ENCODE peak calls at places on chromosomes 5 and 9, in six cellular contexts. One of them, this sample, is unnamed.

GRCh38 chr5:149170292-149170691 is 29.0 kb downstream of the ABLIM3 start:
- DNase-seq in A549: no peak
- DNase-seq in fibroblast of lung: peak; percentile 64
- DNase-seq in lung: no peak
- DNase-seq in stomach: no peak
- DNase-seq in CD4-positive, alpha-beta T cell: no peak
- DNase-seq in this sample: no peak

GRCh38 chr5:68456756-68457217 is 241.2 kb downstream of the PIK3R1 start:
- DNase-seq in A549: peak; percentile 17
- DNase-seq in fibroblast of lung: peak; percentile 50
- DNase-seq in lung: peak; percentile 41
- DNase-seq in stomach: peak; percentile 78
- DNase-seq in CD4-positive, alpha-beta T cell: no peak
- DNase-seq in this sample: no peak

GRCh38 chr5:4101189-4101588 is 505.6 kb downstream of the IRX1 start:
- DNase-seq in A549: no peak
- DNase-seq in fibroblast of lung: no peak
- DNase-seq in lung: no peak
- DNase-seq in stomach: no peak
- DNase-seq in CD4-positive, alpha-beta T cell: no peak
- DNase-seq in this sample: no peak

GRCh38 chr5:518721-519120 is 5.5 kb downstream of the SLC9A3 start:
- DNase-seq in A549: no peak
- DNase-seq in fibroblast of lung: no peak
- DNase-seq in lung: no peak
- DNase-seq in stomach: no peak
- DNase-seq in CD4-positive, alpha-beta T cell: no peak
- DNase-seq in this sample: no peak

GRCh38 chr9:136996361-136997281 is at the start of gene CLIC3:
- DNase-seq in A549: peak; percentile 54
- DNase-seq in fibroblast of lung: no peak
- DNase-seq in lung: peak; percentile 72
- DNase-seq in stomach: peak; percentile 73
- DNase-seq in CD4-positive, alpha-beta T cell: peak; percentile 48
- DNase-seq in this sample: no peak

GRCh38 chr9:72476617-72477375 is 44.6 kb upstream of the TMC1 start:
- DNase-seq in A549: peak; percentile 64
- DNase-seq in fibroblast of lung: peak; percentile 44
- DNase-seq in lung: no peak
- DNase-seq in stomach: peak; percentile 34
- DNase-seq in CD4-positive, alpha-beta T cell: peak; percentile 22
- DNase-seq in this sample: no peak

GRCh38 chr5:21263361-21263760 is 1275.4 kb upstream of the CDH18 start:
- DNase-seq in A549: no peak
- DNase-seq in fibroblast of lung: peak; percentile 89
- DNase-seq in lung: no peak
- DNase-seq in stomach: no peak
- DNase-seq in CD4-positive, alpha-beta T cell: no peak
- DNase-seq in this sample: no peak

GRCh38 chr9:95852059-95853032 is 23.1 kb upstream of the ERCC6L2 start:
- DNase-seq in A549: peak; percentile 10
- DNase-seq in fibroblast of lung: peak; percentile 46
- DNase-seq in lung: no peak
- DNase-seq in stomach: no peak
- DNase-seq in CD4-positive, alpha-beta T cell: no peak
- DNase-seq in this sample: no peak

GRCh38 chr9:5437254-5438216 is at the start of gene PLGRKT:
- DNase-seq in A549: peak; percentile 82
- DNase-seq in fibroblast of lung: peak; percentile 91
- DNase-seq in lung: peak; percentile 95
- DNase-seq in stomach: peak; percentile 96
- DNase-seq in CD4-positive, alpha-beta T cell: peak; percentile 83
- DNase-seq in this sample: peak; percentile 97

GRCh38 chr5:14082973-14083372 is 60.2 kb upstream of the TRIO start:
- DNase-seq in A549: no peak
- DNase-seq in fibroblast of lung: no peak
- DNase-seq in lung: no peak
- DNase-seq in stomach: no peak
- DNase-seq in CD4-positive, alpha-beta T cell: no peak
- DNase-seq in this sample: no peak

GRCh38 chr9:133114886-133115603 is 6.0 kb downstream of the RALGDS start:
- DNase-seq in A549: no peak
- DNase-seq in fibroblast of lung: no peak
- DNase-seq in lung: no peak
- DNase-seq in stomach: no peak
- DNase-seq in CD4-positive, alpha-beta T cell: no peak
- DNase-seq in this sample: peak; percentile 45

GRCh38 chr5:178249191-178249989 is 16.8 kb upstream of the PHYKPL start:
- DNase-seq in A549: no peak
- DNase-seq in fibroblast of lung: peak; percentile 73
- DNase-seq in lung: no peak
- DNase-seq in stomach: no peak
- DNase-seq in CD4-positive, alpha-beta T cell: no peak
- DNase-seq in this sample: no peak

GRCh38 chr5:149153751-149154610 is 12.7 kb downstream of the ABLIM3 start:
- DNase-seq in A549: no peak
- DNase-seq in fibroblast of lung: peak; percentile 92
- DNase-seq in lung: peak; percentile 45
- DNase-seq in stomach: no peak
- DNase-seq in CD4-positive, alpha-beta T cell: no peak
- DNase-seq in this sample: no peak

GRCh38 chr5:61273279-61273678 is 58.8 kb upstream of the ZSWIM6 start:
- DNase-seq in A549: no peak
- DNase-seq in fibroblast of lung: no peak
- DNase-seq in lung: no peak
- DNase-seq in stomach: no peak
- DNase-seq in CD4-positive, alpha-beta T cell: no peak
- DNase-seq in this sample: no peak

GRCh38 chr9:123604861-123605260 is 248.9 kb downstream of the CRB2 start:
- DNase-seq in A549: no peak
- DNase-seq in fibroblast of lung: no peak
- DNase-seq in lung: no peak
- DNase-seq in stomach: no peak
- DNase-seq in CD4-positive, alpha-beta T cell: no peak
- DNase-seq in this sample: no peak

GRCh38 chr5:78667461-78668103 is 19.0 kb upstream of the LHFPL2 start:
- DNase-seq in A549: no peak
- DNase-seq in fibroblast of lung: no peak
- DNase-seq in lung: no peak
- DNase-seq in stomach: no peak
- DNase-seq in CD4-positive, alpha-beta T cell: no peak
- DNase-seq in this sample: no peak

GRCh38 chr9:34579097-34579818 is 10.3 kb downstream of the CNTFR start:
- DNase-seq in A549: no peak
- DNase-seq in fibroblast of lung: no peak
- DNase-seq in lung: no peak
- DNase-seq in stomach: no peak
- DNase-seq in CD4-positive, alpha-beta T cell: no peak
- DNase-seq in this sample: no peak

GRCh38 chr9:93132287-93132927 is 1.6 kb downstream of the NINJ1 start:
- DNase-seq in A549: peak; percentile 46
- DNase-seq in fibroblast of lung: peak; percentile 64
- DNase-seq in lung: no peak
- DNase-seq in stomach: peak; percentile 75
- DNase-seq in CD4-positive, alpha-beta T cell: no peak
- DNase-seq in this sample: peak; percentile 48

GRCh38 chr9:29750062-29750461 is 2176.8 kb upstream of the C9orf72 start:
- DNase-seq in A549: no peak
- DNase-seq in fibroblast of lung: no peak
- DNase-seq in lung: no peak
- DNase-seq in stomach: no peak
- DNase-seq in CD4-positive, alpha-beta T cell: no peak
- DNase-seq in this sample: no peak

GRCh38 chr5:139648205-139649081 is at the start of gene CXXC5:
- DNase-seq in A549: peak; percentile 71
- DNase-seq in fibroblast of lung: peak; percentile 86
- DNase-seq in lung: peak; percentile 81
- DNase-seq in stomach: peak; percentile 87
- DNase-seq in CD4-positive, alpha-beta T cell: peak; percentile 40
- DNase-seq in this sample: peak; percentile 89

GRCh38 chr5:41751867-41752266 is 118.4 kb downstream of the OXCT1 start:
- DNase-seq in A549: no peak
- DNase-seq in fibroblast of lung: no peak
- DNase-seq in lung: no peak
- DNase-seq in stomach: no peak
- DNase-seq in CD4-positive, alpha-beta T cell: no peak
- DNase-seq in this sample: no peak

GRCh38 chr5:33793836-33794549 is 97.8 kb downstream of the ADAMTS12 start:
- DNase-seq in A549: no peak
- DNase-seq in fibroblast of lung: no peak
- DNase-seq in lung: no peak
- DNase-seq in stomach: no peak
- DNase-seq in CD4-positive, alpha-beta T cell: no peak
- DNase-seq in this sample: no peak

GRCh38 chr9:76595645-76596044 is 136.7 kb downstream of the GCNT1 start:
- DNase-seq in A549: no peak
- DNase-seq in fibroblast of lung: no peak
- DNase-seq in lung: no peak
- DNase-seq in stomach: no peak
- DNase-seq in CD4-positive, alpha-beta T cell: no peak
- DNase-seq in this sample: no peak

GRCh38 chr9:134778841-134779411 is 101.7 kb upstream of the FCN2 start:
- DNase-seq in A549: peak; percentile 65
- DNase-seq in fibroblast of lung: peak; percentile 51
- DNase-seq in lung: peak; percentile 52
- DNase-seq in stomach: peak; percentile 48
- DNase-seq in CD4-positive, alpha-beta T cell: no peak
- DNase-seq in this sample: no peak

GRCh38 chr5:165497707-165498106 is 1992.3 kb downstream of the MAT2B start:
- DNase-seq in A549: peak; percentile 2
- DNase-seq in fibroblast of lung: peak; percentile 17
- DNase-seq in lung: no peak
- DNase-seq in stomach: no peak
- DNase-seq in CD4-positive, alpha-beta T cell: no peak
- DNase-seq in this sample: no peak

GRCh38 chr5:122500245-122501086 is 188.4 kb downstream of the SNCAIP start:
- DNase-seq in A549: peak; percentile 48
- DNase-seq in fibroblast of lung: peak; percentile 78
- DNase-seq in lung: no peak
- DNase-seq in stomach: no peak
- DNase-seq in CD4-positive, alpha-beta T cell: no peak
- DNase-seq in this sample: peak; percentile 47

GRCh38 chr5:149367249-149367971 is 9.6 kb downstream of the PCYOX1L start:
- DNase-seq in A549: peak; percentile 96
- DNase-seq in fibroblast of lung: peak; percentile 71
- DNase-seq in lung: peak; percentile 52
- DNase-seq in stomach: peak; percentile 62
- DNase-seq in CD4-positive, alpha-beta T cell: peak; percentile 51
- DNase-seq in this sample: no peak

GRCh38 chr5:74056789-74057164 is 430.8 kb downstream of the ARHGEF28 start:
- DNase-seq in A549: peak; percentile 29
- DNase-seq in fibroblast of lung: peak; percentile 34
- DNase-seq in lung: no peak
- DNase-seq in stomach: peak; percentile 60
- DNase-seq in CD4-positive, alpha-beta T cell: no peak
- DNase-seq in this sample: no peak

GRCh38 chr9:696332-697090 is 145.0 kb upstream of the DMRT1 start:
- DNase-seq in A549: peak; percentile 33
- DNase-seq in fibroblast of lung: peak; percentile 68
- DNase-seq in lung: no peak
- DNase-seq in stomach: no peak
- DNase-seq in CD4-positive, alpha-beta T cell: no peak
- DNase-seq in this sample: no peak

GRCh38 chr9:113363336-113363735 is 13.4 kb downstream of the HDHD3 start:
- DNase-seq in A549: no peak
- DNase-seq in fibroblast of lung: no peak
- DNase-seq in lung: no peak
- DNase-seq in stomach: no peak
- DNase-seq in CD4-positive, alpha-beta T cell: no peak
- DNase-seq in this sample: no peak

GRCh38 chr5:65326912-65327311 is 154.8 kb downstream of the ADAMTS6 start:
- DNase-seq in A549: no peak
- DNase-seq in fibroblast of lung: peak; percentile 41
- DNase-seq in lung: no peak
- DNase-seq in stomach: no peak
- DNase-seq in CD4-positive, alpha-beta T cell: no peak
- DNase-seq in this sample: no peak

DNA sequence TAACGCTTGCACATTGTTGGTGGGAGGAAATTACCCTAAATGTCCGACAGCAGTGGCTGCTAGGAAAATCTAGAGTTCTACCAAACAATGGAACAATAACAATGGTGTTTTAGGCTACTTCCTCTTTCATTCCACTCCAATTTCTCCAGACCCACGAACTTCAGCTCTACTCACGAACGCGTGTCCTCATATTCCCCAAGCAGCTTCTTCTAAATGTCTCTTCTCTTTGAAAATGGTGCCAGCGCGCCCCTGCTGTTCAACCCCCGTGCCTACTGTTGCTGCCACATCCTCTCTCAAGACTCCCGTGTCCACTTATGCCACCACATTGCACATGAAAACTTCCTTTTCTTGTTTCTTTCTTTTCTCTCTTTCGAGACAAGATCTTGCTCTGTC is 25.6 kb downstream of the OR2V2 start:
- DNase-seq in A549: no peak
- DNase-seq in fibroblast of lung: no peak
- DNase-seq in lung: no peak
- DNase-seq in stomach: no peak
- DNase-seq in CD4-positive, alpha-beta T cell: no peak
- DNase-seq in this sample: no peak
- H3K27ac ChIP-seq in A549: peak overlapping the region; percentile 76
- H3K27ac ChIP-seq in fibroblast of lung: no peak overlapping the region
- H3K27ac ChIP-seq in lung: no peak overlapping the region
- H3K27ac ChIP-seq in stomach: no peak overlapping the region
- H3K27ac ChIP-seq in CD4-positive, alpha-beta T cell: no peak overlapping the region
- H3K27ac ChIP-seq in this sample: no peak overlapping the region

GRCh38 chr9:99576002-99576401 is 245.7 kb upstream of the NR4A3 start:
- DNase-seq in A549: no peak
- DNase-seq in fibroblast of lung: no peak
- DNase-seq in lung: no peak
- DNase-seq in stomach: no peak
- DNase-seq in CD4-positive, alpha-beta T cell: no peak
- DNase-seq in this sample: no peak
- TF ChIP-seq CTCF in A549: no peak
- TF ChIP-seq CTCF in fibroblast of lung: no peak
- TF ChIP-seq CTCF in lung: no peak
- TF ChIP-seq CTCF in stomach: no peak
- TF ChIP-seq CTCF in CD4-positive, alpha-beta T cell: no peak
- TF ChIP-seq CTCF in this sample: no peak

GRCh38 chr5:96880402-96881164 is 4.3 kb downstream of the ERAP2 start:
- DNase-seq in A549: no peak
- DNase-seq in fibroblast of lung: peak; percentile 37
- DNase-seq in lung: no peak
- DNase-seq in stomach: no peak
- DNase-seq in CD4-positive, alpha-beta T cell: no peak
- DNase-seq in this sample: no peak
- H3K27ac ChIP-seq in A549: no peak overlapping the region
- H3K27ac ChIP-seq in fibroblast of lung: peak overlapping the region; percentile 43
- H3K27ac ChIP-seq in lung: no peak overlapping the region
- H3K27ac ChIP-seq in stomach: peak overlapping the region; percentile 54
- H3K27ac ChIP-seq in CD4-positive, alpha-beta T cell: no peak overlapping the region
- H3K27ac ChIP-seq in this sample: no peak overlapping the region

DNA sequence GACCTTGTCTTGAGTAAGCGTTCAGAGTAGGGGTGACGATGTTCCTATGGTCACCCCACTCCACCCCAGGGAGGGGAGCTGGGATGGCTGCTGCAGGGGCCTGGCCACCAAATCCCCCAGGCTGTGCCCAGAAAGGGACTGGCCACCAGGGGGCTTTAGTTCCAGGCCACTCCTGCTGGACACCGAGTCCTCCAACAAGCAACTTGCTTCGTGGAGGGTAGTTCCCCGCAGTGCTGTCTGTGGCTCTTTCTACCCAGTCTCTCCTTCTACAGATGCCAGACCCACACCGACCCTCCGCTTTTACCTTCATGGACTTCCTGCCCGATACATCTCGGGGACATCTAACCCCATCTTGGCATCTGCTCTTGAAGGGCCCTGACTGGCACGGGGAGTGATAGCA is 35.7 kb upstream of the GABRP start:
- DNase-seq in A549: peak; percentile 36
- DNase-seq in fibroblast of lung: peak; percentile 6
- DNase-seq in lung: no peak
- DNase-seq in stomach: no peak
- DNase-seq in CD4-positive, alpha-beta T cell: no peak
- DNase-seq in this sample: no peak
- TF ChIP-seq CTCF in A549: peak; percentile 26
- TF ChIP-seq CTCF in fibroblast of lung: peak; percentile 37
- TF ChIP-seq CTCF in lung: no peak
- TF ChIP-seq CTCF in stomach: no peak
- TF ChIP-seq CTCF in CD4-positive, alpha-beta T cell: no peak
- TF ChIP-seq CTCF in this sample: peak; percentile 34

This sample was measured in dorsolateral prefrontal cortex.